ENCODE peak calls at places on chromosomes 6 and 20, in five cellular contexts. K is fibroblast of the aortic adventitia; O is NCI-H1694 treated with DMSO at 0.1 percent for 48 hours; F is cardiac fibroblast; H is CD8-positive, alpha-beta memory T cell. S is an unnamed sample.

GRCh38 chr20:44079291-44079690 is 107.7 kb downstream of the JPH2 start:
- DNase-seq in K (no peak), O (no peak), F (no peak), H (no peak), S (no peak)

GRCh38 chr20:31523361-31524283 is 9.4 kb downstream of the HM13 start:
- DNase-seq in K (peak; percentile 84), O (no peak), F (peak; percentile 49), H (no peak), S (no peak)

GRCh38 chr6:30100585-30101422 is 12.1 kb downstream of the TRIM31 start:
- DNase-seq in K (no peak), O (no peak), F (no peak), H (peak; percentile 3), S (no peak)

GRCh38 chr6:68108243-68108835 is 526.7 kb upstream of the ADGRB3 start:
- DNase-seq in K (peak; percentile 30), O (no peak), F (peak; percentile 30), H (no peak), S (no peak)

GRCh38 chr6:127516676-127517273 is 2.4 kb downstream of the MTCL3 start:
- DNase-seq in K (no peak), O (peak; percentile 83), F (peak; percentile 34), H (no peak), S (peak; percentile 39)

GRCh38 chr6:111605100-111605748 is 454 bp downstream of the TRAF3IP2 start:
- DNase-seq in K (peak; percentile 98), O (no peak), F (peak; percentile 97), H (peak; percentile 42), S (peak; percentile 95)

GRCh38 chr20:45044084-45044573 is 56.8 kb downstream of the KCNS1 start:
- DNase-seq in K (peak; percentile 90), O (peak; percentile 20), F (peak; percentile 92), H (peak; percentile 60), S (peak; percentile 70)

GRCh38 chr6:115618311-115618710 is 442.4 kb downstream of the FRK start:
- DNase-seq in K (no peak), O (no peak), F (no peak), H (no peak), S (no peak)

GRCh38 chr6:156776841-156777576 is at the start of gene ARID1B:
- DNase-seq in K (peak; percentile 80), O (peak; percentile 59), F (peak; percentile 88), H (peak; percentile 86), S (peak; percentile 66)

GRCh38 chr20:37382539-37383120 is 36.7 kb downstream of the SRC start:
- DNase-seq in K (no peak), O (no peak), F (no peak), H (no peak), S (no peak)

GRCh38 chr6:33590531-33591198 is 10.6 kb upstream of the BAK1 start:
- DNase-seq in K (no peak), O (no peak), F (no peak), H (no peak), S (no peak)

GRCh38 chr6:83252717-83253116 is 59.6 kb downstream of the RWDD2A start:
- DNase-seq in K (peak; percentile 72), O (no peak), F (peak; percentile 69), H (no peak), S (no peak)

GRCh38 chr6:52046456-52046855 is 41.0 kb downstream of the PKHD1 start:
- DNase-seq in K (no peak), O (no peak), F (no peak), H (no peak), S (no peak)

GRCh38 chr6:114087496-114087895 is 116.5 kb upstream of the HDAC2 start:
- DNase-seq in K (no peak), O (no peak), F (no peak), H (no peak), S (no peak)

GRCh38 chr6:6678185-6678671 is 89.7 kb downstream of the LY86 start:
- DNase-seq in K (peak; percentile 37), O (no peak), F (peak; percentile 40), H (no peak), S (no peak)

GRCh38 chr20:21528870-21529269 is 15.0 kb upstream of the NKX2-2 start:
- DNase-seq in K (no peak), O (no peak), F (no peak), H (no peak), S (no peak)

GRCh38 chr20:44993343-44993742 is 27.0 kb downstream of the STK4 start:
- DNase-seq in K (peak; percentile 24), O (no peak), F (peak; percentile 32), H (no peak), S (no peak)

GRCh38 chr20:49724637-49725606 is 11.2 kb upstream of the B4GALT5 start:
- DNase-seq in K (peak; percentile 63), O (no peak), F (peak; percentile 78), H (no peak), S (peak; percentile 79)

GRCh38 chr6:158004696-158005095 is 23.0 kb downstream of the SYNJ2 start:
- DNase-seq in K (no peak), O (no peak), F (no peak), H (no peak), S (no peak)

GRCh38 chr20:25496165-25496967 is 88.9 kb downstream of the GINS1 start:
- DNase-seq in K (no peak), O (no peak), F (no peak), H (no peak), S (no peak)

GRCh38 chr6:118665011-118665410 is 13.6 kb upstream of the CEP85L start:
- DNase-seq in K (no peak), O (no peak), F (no peak), H (peak; percentile 8), S (no peak)

GRCh38 chr6:29834564-29835436 is 7.2 kb downstream of the HLA-G start:
- DNase-seq in K (peak; percentile 30), O (peak; percentile 1), F (peak; percentile 26), H (peak; percentile 49), S (no peak)

GRCh38 chr6:89927788-89928565 is 33.7 kb downstream of the GJA10 start:
- DNase-seq in K (peak; percentile 40), O (no peak), F (peak; percentile 17), H (no peak), S (no peak)

GRCh38 chr20:62644802-62645496 is 2.6 kb downstream of the SLCO4A1 start:
- DNase-seq in K (no peak), O (no peak), F (no peak), H (no peak), S (no peak)

S was measured in stromal cell of bone marrow.